ENCODE peak calls at places on chromosome 11, in four cellular contexts. One of them, this sample, is unnamed.

GRCh38 chr11:2318123-2318522 is 16.3 kb downstream of the TSPAN32 start:
- DNase-seq in pancreas: no peak
- DNase-seq in CD4-positive, CD25-positive, alpha-beta regulatory T cell: no peak
- DNase-seq in lung: no peak
- DNase-seq in this sample: no peak

GRCh38 chr11:75147875-75148263 is 3.0 kb upstream of the SLCO2B1 start:
- DNase-seq in pancreas: no peak
- DNase-seq in CD4-positive, CD25-positive, alpha-beta regulatory T cell: no peak
- DNase-seq in lung: peak
- DNase-seq in this sample: peak

GRCh38 chr11:808427-809286 is 1.1 kb upstream of the RPLP2 start:
- DNase-seq in pancreas: no peak
- DNase-seq in CD4-positive, CD25-positive, alpha-beta regulatory T cell: peak
- DNase-seq in lung: no peak
- DNase-seq in this sample: no peak

GRCh38 chr11:1826552-1827094 is 8.2 kb upstream of the SYT8 start:
- DNase-seq in pancreas: peak
- DNase-seq in CD4-positive, CD25-positive, alpha-beta regulatory T cell: no peak
- DNase-seq in lung: no peak
- DNase-seq in this sample: no peak

GRCh38 chr11:465896-466538 is 15.9 kb downstream of the PTDSS2 start:
- DNase-seq in pancreas: no peak
- DNase-seq in CD4-positive, CD25-positive, alpha-beta regulatory T cell: no peak
- DNase-seq in lung: no peak
- DNase-seq in this sample: no peak

GRCh38 chr11:9972917-9973504 is 309.1 kb downstream of the SWAP70 start:
- DNase-seq in pancreas: peak
- DNase-seq in CD4-positive, CD25-positive, alpha-beta regulatory T cell: no peak
- DNase-seq in lung: no peak
- DNase-seq in this sample: no peak

GRCh38 chr11:11620251-11620965 is 1.4 kb downstream of the GALNT18 start:
- DNase-seq in pancreas: peak
- DNase-seq in CD4-positive, CD25-positive, alpha-beta regulatory T cell: no peak
- DNase-seq in lung: peak
- DNase-seq in this sample: peak

GRCh38 chr11:112537846-112538330 is 277.2 kb upstream of the PLET1 start:
- DNase-seq in pancreas: no peak
- DNase-seq in CD4-positive, CD25-positive, alpha-beta regulatory T cell: no peak
- DNase-seq in lung: no peak
- DNase-seq in this sample: no peak

GRCh38 chr11:88604255-88604654 is 266.7 kb upstream of the CTSC start:
- DNase-seq in pancreas: no peak
- DNase-seq in CD4-positive, CD25-positive, alpha-beta regulatory T cell: no peak
- DNase-seq in lung: no peak
- DNase-seq in this sample: no peak

GRCh38 chr11:94134651-94135512 is 6.2 kb downstream of the PANX1 start:
- DNase-seq in pancreas: no peak
- DNase-seq in CD4-positive, CD25-positive, alpha-beta regulatory T cell: no peak
- DNase-seq in lung: peak
- DNase-seq in this sample: peak

GRCh38 chr11:8832571-8833260 is 78.3 kb upstream of the AKIP1 start:
- DNase-seq in pancreas: no peak
- DNase-seq in CD4-positive, CD25-positive, alpha-beta regulatory T cell: no peak
- DNase-seq in lung: peak
- DNase-seq in this sample: no peak

GRCh38 chr11:13596601-13597000 is 71.9 kb upstream of the FAR1 start:
- DNase-seq in pancreas: no peak
- DNase-seq in CD4-positive, CD25-positive, alpha-beta regulatory T cell: no peak
- DNase-seq in lung: no peak
- DNase-seq in this sample: no peak

GRCh38 chr11:133082851-133083488 is 449.3 kb downstream of the OPCML start:
- DNase-seq in pancreas: peak
- DNase-seq in CD4-positive, CD25-positive, alpha-beta regulatory T cell: peak
- DNase-seq in lung: peak
- DNase-seq in this sample: peak

GRCh38 chr11:121383726-121384125 is 68.4 kb upstream of the SORL1 start:
- DNase-seq in pancreas: no peak
- DNase-seq in CD4-positive, CD25-positive, alpha-beta regulatory T cell: no peak
- DNase-seq in lung: no peak
- DNase-seq in this sample: peak

GRCh38 chr11:69438286-69438920 is 43.1 kb upstream of the LINC01488 start:
- DNase-seq in pancreas: no peak
- DNase-seq in CD4-positive, CD25-positive, alpha-beta regulatory T cell: no peak
- DNase-seq in lung: no peak
- DNase-seq in this sample: no peak

GRCh38 chr11:69342588-69343330 is 48.8 kb downstream of the MYEOV start:
- DNase-seq in pancreas: peak
- DNase-seq in CD4-positive, CD25-positive, alpha-beta regulatory T cell: no peak
- DNase-seq in lung: peak
- DNase-seq in this sample: no peak

GRCh38 chr11:6022954-6023353 is 7.6 kb downstream of the OR56A1 start:
- DNase-seq in pancreas: peak
- DNase-seq in CD4-positive, CD25-positive, alpha-beta regulatory T cell: no peak
- DNase-seq in lung: no peak
- DNase-seq in this sample: no peak

GRCh38 chr11:71192629-71193028 is 59.7 kb downstream of the SHANK2 start:
- DNase-seq in pancreas: no peak
- DNase-seq in CD4-positive, CD25-positive, alpha-beta regulatory T cell: no peak
- DNase-seq in lung: no peak
- DNase-seq in this sample: no peak

GRCh38 chr11:6737872-6738466 is 33.8 kb downstream of the OR2AG2 start:
- DNase-seq in pancreas: peak
- DNase-seq in CD4-positive, CD25-positive, alpha-beta regulatory T cell: peak
- DNase-seq in lung: peak
- DNase-seq in this sample: peak

GRCh38 chr11:129973068-129973467 is 29.6 kb downstream of the PRDM10 start:
- DNase-seq in pancreas: no peak
- DNase-seq in CD4-positive, CD25-positive, alpha-beta regulatory T cell: no peak
- DNase-seq in lung: no peak
- DNase-seq in this sample: no peak

GRCh38 chr11:73273246-73273890 is 1.2 kb downstream of the P2RY6 start:
- DNase-seq in pancreas: no peak
- DNase-seq in CD4-positive, CD25-positive, alpha-beta regulatory T cell: no peak
- DNase-seq in lung: no peak
- DNase-seq in this sample: peak

GRCh38 chr11:2656859-2657258 is 42.9 kb downstream of the KCNQ1OT1 start:
- DNase-seq in pancreas: no peak
- DNase-seq in CD4-positive, CD25-positive, alpha-beta regulatory T cell: no peak
- DNase-seq in lung: no peak
- DNase-seq in this sample: no peak

GRCh38 chr11:93194673-93195291 is 3.0 kb downstream of the SLC36A4 start:
- DNase-seq in pancreas: no peak
- DNase-seq in CD4-positive, CD25-positive, alpha-beta regulatory T cell: no peak
- DNase-seq in lung: no peak
- DNase-seq in this sample: no peak

GRCh38 chr11:119728226-119728626 is 774 bp downstream of the NECTIN1 start:
- DNase-seq in pancreas: peak
- DNase-seq in CD4-positive, CD25-positive, alpha-beta regulatory T cell: no peak
- DNase-seq in lung: no peak
- DNase-seq in this sample: no peak

GRCh38 chr11:118610773-118611432 is 3.5 kb downstream of the PHLDB1 start:
- DNase-seq in pancreas: peak
- DNase-seq in CD4-positive, CD25-positive, alpha-beta regulatory T cell: peak
- DNase-seq in lung: peak
- DNase-seq in this sample: peak

GRCh38 chr11:75436806-75437205 is 3.8 kb upstream of the KLHL35 start:
- DNase-seq in pancreas: no peak
- DNase-seq in CD4-positive, CD25-positive, alpha-beta regulatory T cell: no peak
- DNase-seq in lung: no peak
- DNase-seq in this sample: no peak

GRCh38 chr11:90344546-90344945 is 121.7 kb upstream of the CHORDC1 start:
- DNase-seq in pancreas: no peak
- DNase-seq in CD4-positive, CD25-positive, alpha-beta regulatory T cell: no peak
- DNase-seq in lung: no peak
- DNase-seq in this sample: no peak

GRCh38 chr11:8812438-8812837 is 98.6 kb upstream of the AKIP1 start:
- DNase-seq in pancreas: peak
- DNase-seq in CD4-positive, CD25-positive, alpha-beta regulatory T cell: no peak
- DNase-seq in lung: peak
- DNase-seq in this sample: no peak

GRCh38 chr11:116614306-116615210 is 158.2 kb downstream of the BUD13 start:
- DNase-seq in pancreas: no peak
- DNase-seq in CD4-positive, CD25-positive, alpha-beta regulatory T cell: no peak
- DNase-seq in lung: no peak
- DNase-seq in this sample: no peak

GRCh38 chr11:123062892-123063395 is 1.0 kb upstream of the HSPA8 start:
- DNase-seq in pancreas: no peak
- DNase-seq in CD4-positive, CD25-positive, alpha-beta regulatory T cell: no peak
- DNase-seq in lung: no peak
- DNase-seq in this sample: no peak

GRCh38 chr11:77467233-77467632 is 6.7 kb downstream of the PAK1 start:
- DNase-seq in pancreas: no peak
- DNase-seq in CD4-positive, CD25-positive, alpha-beta regulatory T cell: no peak
- DNase-seq in lung: no peak
- DNase-seq in this sample: no peak

GRCh38 chr11:77470971-77471370 is 2.9 kb downstream of the PAK1 start:
- DNase-seq in pancreas: no peak
- DNase-seq in CD4-positive, CD25-positive, alpha-beta regulatory T cell: no peak
- DNase-seq in lung: no peak
- DNase-seq in this sample: no peak

GRCh38 chr11:77470504-77470903 is 3.4 kb downstream of the PAK1 start:
- DNase-seq in pancreas: no peak
- DNase-seq in CD4-positive, CD25-positive, alpha-beta regulatory T cell: no peak
- DNase-seq in lung: no peak
- DNase-seq in this sample: no peak

GRCh38 chr11:77468527-77468926 is 5.4 kb downstream of the PAK1 start:
- DNase-seq in pancreas: no peak
- DNase-seq in CD4-positive, CD25-positive, alpha-beta regulatory T cell: no peak
- DNase-seq in lung: no peak
- DNase-seq in this sample: no peak

GRCh38 chr11:77467993-77468392 is 5.9 kb downstream of the PAK1 start:
- DNase-seq in pancreas: no peak
- DNase-seq in CD4-positive, CD25-positive, alpha-beta regulatory T cell: no peak
- DNase-seq in lung: no peak
- DNase-seq in this sample: no peak
- H3K27ac ChIP-seq in pancreas: no peak
- H3K27ac ChIP-seq in CD4-positive, CD25-positive, alpha-beta regulatory T cell: no peak
- H3K27ac ChIP-seq in lung: no peak
- H3K27ac ChIP-seq in this sample: no peak

GRCh38 chr11:61334434-61335354 is 1.7 kb downstream of the TKFC start:
- DNase-seq in pancreas: no peak
- DNase-seq in CD4-positive, CD25-positive, alpha-beta regulatory T cell: no peak
- DNase-seq in lung: no peak
- DNase-seq in this sample: no peak
- H3K4me3 ChIP-seq in pancreas: no peak
- H3K4me3 ChIP-seq in CD4-positive, CD25-positive, alpha-beta regulatory T cell: no peak
- H3K4me3 ChIP-seq in lung: no peak
- H3K4me3 ChIP-seq in this sample: no peak

GRCh38 chr11:111095327-111095726 is 150.2 kb upstream of the POU2AF2 start:
- DNase-seq in pancreas: no peak
- DNase-seq in CD4-positive, CD25-positive, alpha-beta regulatory T cell: no peak
- DNase-seq in lung: no peak
- DNase-seq in this sample: no peak
- H3K27ac ChIP-seq in pancreas: no peak
- H3K27ac ChIP-seq in CD4-positive, CD25-positive, alpha-beta regulatory T cell: no peak
- H3K27ac ChIP-seq in lung: no peak
- H3K27ac ChIP-seq in this sample: no peak

GRCh38 chr11:87030458-87031054 is 7.2 kb upstream of the TMEM135 start:
- DNase-seq in pancreas: no peak
- DNase-seq in CD4-positive, CD25-positive, alpha-beta regulatory T cell: no peak
- DNase-seq in lung: no peak
- DNase-seq in this sample: no peak
- H3K4me3 ChIP-seq in pancreas: no peak
- H3K4me3 ChIP-seq in CD4-positive, CD25-positive, alpha-beta regulatory T cell: peak
- H3K4me3 ChIP-seq in lung: no peak
- H3K4me3 ChIP-seq in this sample: no peak

This sample was measured in heart left ventricle.